ENCODE peak calls at places on chromosomes 2 and 18, in five cellular contexts. P is CD8-positive, alpha-beta T cell; K is A549; G is vagina; D is neural progenitor cell. Y is an unnamed sample.

GRCh38 chr2:101873543-101873942 is 118.2 kb upstream of the IL1R2 start:
- DNase-seq in P (no peak), K (peak; percentile 7), G (no peak), D (no peak), Y (no peak)

GRCh38 chr2:218229239-218229638 is 12.2 kb downstream of the ARPC2 start:
- DNase-seq in P (no peak), K (no peak), G (no peak), D (no peak), Y (no peak)

GRCh38 chr2:224111576-224111975 is 72.5 kb upstream of the SERPINE2 start:
- DNase-seq in P (no peak), K (no peak), G (no peak), D (no peak), Y (no peak)

GRCh38 chr2:182866461-182867369 is at the start of gene FRZB:
- DNase-seq in P (no peak), K (peak; percentile 12), G (no peak), D (peak; percentile 91), Y (peak; percentile 55)

GRCh38 chr2:181203412-181203811 is 223.0 kb downstream of the UBE2E3 start:
- DNase-seq in P (no peak), K (peak; percentile 3), G (no peak), D (no peak), Y (no peak)

GRCh38 chr2:14140009-14140408 is 492.5 kb upstream of the LRATD1 start:
- DNase-seq in P (no peak), K (no peak), G (no peak), D (no peak), Y (no peak)

GRCh38 chr2:146982393-146982846 is 862.4 kb upstream of the ACVR2A start:
- DNase-seq in P (no peak), K (no peak), G (no peak), D (no peak), Y (no peak)

GRCh38 chr2:46802665-46803550 is 112.7 kb downstream of the MCFD2 start:
- DNase-seq in P (no peak), K (no peak), G (peak; percentile 22), D (no peak), Y (peak; percentile 78)

GRCh38 chr2:46865181-46865970 is 50.2 kb downstream of the MCFD2 start:
- DNase-seq in P (no peak), K (no peak), G (no peak), D (no peak), Y (no peak)

GRCh38 chr2:68100189-68100588 is 37.4 kb upstream of the C1D start:
- DNase-seq in P (no peak), K (no peak), G (no peak), D (no peak), Y (no peak)

GRCh38 chr2:120988741-120989555 is 253.3 kb downstream of the GLI2 start:
- DNase-seq in P (no peak), K (no peak), G (peak; percentile 77), D (no peak), Y (no peak)

GRCh38 chr18:11050966-11051365 is 98.4 kb downstream of the PIEZO2 start:
- DNase-seq in P (no peak), K (no peak), G (no peak), D (no peak), Y (no peak)

GRCh38 chr18:51890762-51891161 is 449.2 kb upstream of the DCC start:
- DNase-seq in P (no peak), K (no peak), G (no peak), D (no peak), Y (no peak)

GRCh38 chr2:227933891-227934290 is 62.5 kb downstream of the DAW1 start:
- DNase-seq in P (no peak), K (no peak), G (no peak), D (peak; percentile 3), Y (no peak)

GRCh38 chr2:227932001-227932400 is 60.6 kb downstream of the DAW1 start:
- DNase-seq in P (no peak), K (no peak), G (no peak), D (no peak), Y (no peak)

DNA sequence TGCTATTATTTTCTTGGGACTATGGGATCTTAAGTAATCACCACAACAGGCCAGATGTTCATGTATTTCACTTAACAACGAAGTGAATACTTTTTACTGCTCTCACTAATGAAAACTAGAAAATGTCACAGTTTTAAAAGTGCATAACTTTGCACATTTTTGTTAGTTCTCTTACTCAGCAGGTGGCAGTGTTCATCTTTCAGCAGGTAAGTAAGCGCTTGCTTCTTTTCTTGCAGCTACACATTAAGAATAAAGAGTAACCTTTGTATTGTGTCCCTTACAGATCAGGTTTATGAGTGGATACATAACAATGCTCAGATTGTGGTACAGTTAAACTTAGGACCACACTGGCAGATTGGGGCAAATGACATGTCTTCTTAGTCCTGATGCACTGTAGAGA is 61.0 kb downstream of the DAW1 start:
- DNase-seq in P (no peak), K (no peak), G (no peak), D (no peak), Y (no peak)
- TF ChIP-seq CTCF in P (no peak), K (no peak), G (no peak), D (no peak), Y (no peak)

DNA sequence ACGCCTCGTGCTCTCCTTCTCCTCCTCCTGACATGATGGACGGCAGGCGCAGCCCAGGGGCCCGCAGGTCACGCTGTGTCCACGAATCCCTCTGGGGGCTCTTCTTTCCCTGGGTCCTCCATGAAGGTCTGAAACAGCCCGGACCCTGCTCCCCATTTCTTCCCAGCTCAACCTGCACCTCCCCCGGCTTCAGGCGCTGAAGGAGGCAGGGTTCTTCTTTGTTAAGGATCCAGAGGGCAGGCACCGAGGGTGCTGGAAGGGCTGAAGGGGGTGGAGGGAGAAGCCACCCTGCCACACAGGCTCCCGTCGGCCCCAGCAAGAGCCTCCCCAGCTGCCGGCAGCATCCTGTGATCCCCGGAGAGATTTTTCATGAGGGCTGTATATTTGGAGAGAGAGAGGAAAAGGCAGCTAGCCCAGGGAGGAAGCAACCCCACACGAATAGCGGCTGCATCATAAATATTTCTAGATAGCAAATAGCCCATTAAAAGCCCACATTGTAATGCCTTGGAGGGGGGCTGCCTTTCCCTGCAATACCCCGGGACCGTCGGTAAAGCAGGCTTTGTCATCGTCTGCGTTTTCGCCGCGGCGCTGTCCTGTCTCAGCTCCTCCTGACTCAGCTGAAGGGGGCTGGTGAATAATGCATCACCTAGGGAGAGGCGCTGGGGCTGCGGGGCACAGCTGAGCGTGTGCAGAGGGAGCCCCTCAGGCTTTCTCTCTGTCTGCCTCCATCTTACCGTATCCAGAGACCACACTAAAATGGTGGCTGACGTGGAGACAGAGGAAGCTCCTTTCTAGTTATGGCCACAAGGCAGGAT is 289.3 kb downstream of the SOX11 start:
- DNase-seq in P (no peak), K (no peak), G (no peak), D (peak; percentile 76), Y (peak; percentile 65)
- H3K4me3 ChIP-seq in P (no peak overlapping the region), K (no peak overlapping the region), G (no peak overlapping the region), D (peak overlapping the region; percentile 15), Y (peak overlapping the region; percentile 48)

GRCh38 chr2:15939854-15940660 is at the start of gene MYCN:
- DNase-seq in P (no peak), K (peak; percentile 44), G (no peak), D (peak; percentile 95), Y (peak; percentile 99)
- H3K27ac ChIP-seq in P (no peak within 1 kb of the TSS), K (no peak within 1 kb of the TSS), G (no peak within 1 kb of the TSS), D (peak within 1 kb of the TSS; percentile 51), Y (peak within 1 kb of the TSS; percentile 98)

GRCh38 chr2:1750935-1751767 is 6.8 kb upstream of the PXDN start:
- DNase-seq in P (peak; percentile 16), K (peak; percentile 72), G (no peak), D (peak; percentile 82), Y (peak; percentile 90)
- TF ChIP-seq CTCF in P (peak; percentile 37), K (peak; percentile 53), G (peak; percentile 62), D (peak; percentile 79), Y (peak; percentile 98)

Y was measured in WERI-Rb-1.